ENCODE peak calls at places on chromosomes 5 and 9, in six cellular contexts. R is spleen; Z is CD8-positive, alpha-beta memory T cell; S is psoas muscle; A is GM23248; U is K562. G is an unnamed sample. For H3K4me1, the result is how much of the 10 kb centered on the place peaks cover.

GRCh38 chr9:114919611-114920010 is 10.8 kb downstream of the TNFSF8 start:
- DNase-seq in U (no peak), S (no peak), Z (no peak), R (no peak), A (no peak), G (no peak)

GRCh38 chr9:33329996-33330395 is 39.7 kb downstream of the NFX1 start:
- DNase-seq in Z (no peak), A (peak), U (no peak), S (no peak), R (no peak), G (no peak)

GRCh38 chr5:43711496-43711895 is 108.5 kb downstream of the NNT start:
- DNase-seq in R (no peak), U (no peak), Z (no peak), S (no peak), A (peak), G (no peak)

GRCh38 chr9:132350861-132351315 is 3.9 kb downstream of the SETX start:
- DNase-seq in R (no peak), U (no peak), A (peak), S (no peak), Z (peak), G (no peak)

GRCh38 chr5:72955143-72955767 is 586 bp upstream of the FCHO2 start:
- DNase-seq in U (peak), Z (no peak), S (peak), R (no peak), A (no peak), G (no peak)

GRCh38 chr9:24487946-24488345 is 57.8 kb downstream of the IZUMO3 start:
- DNase-seq in S (no peak), Z (no peak), A (no peak), R (no peak), U (no peak), G (no peak)

GRCh38 chr5:1724822-1725602 is 74.6 kb downstream of the MRPL36 start:
- DNase-seq in U (peak), S (no peak), Z (no peak), R (no peak), A (no peak), G (no peak)

GRCh38 chr9:18493361-18494015 is 19.5 kb downstream of the ADAMTSL1 start:
- DNase-seq in Z (no peak), U (no peak), S (no peak), A (peak), R (no peak), G (no peak)

GRCh38 chr9:99811598-99812383 is 9.9 kb upstream of the NR4A3 start:
- DNase-seq in Z (no peak), S (no peak), U (no peak), A (no peak), R (no peak), G (no peak)

GRCh38 chr9:86846679-86847078 is 100.6 kb downstream of the GAS1 start:
- DNase-seq in Z (no peak), A (peak), R (no peak), U (no peak), S (no peak), G (no peak)

GRCh38 chr9:128917151-128917849 is 3.5 kb upstream of the PHYHD1 start:
- DNase-seq in R (no peak), Z (no peak), U (no peak), A (peak), S (peak), G (peak)

GRCh38 chr5:161400583-161400982 is 145.9 kb downstream of the GABRB2 start:
- DNase-seq in A (no peak), S (no peak), R (no peak), U (no peak), Z (no peak), G (no peak)

GRCh38 chr9:95350266-95350665 is 32.8 kb upstream of the FANCC start:
- DNase-seq in U (no peak), A (no peak), Z (no peak), R (no peak), S (no peak), G (no peak)

GRCh38 chr9:98851730-98852462 is 44.4 kb downstream of the GALNT12 start:
- DNase-seq in A (no peak), U (no peak), S (no peak), Z (no peak), R (no peak), G (no peak)

GRCh38 chr9:22079873-22080341 is 70.8 kb upstream of the CDKN2B start:
- DNase-seq in S (no peak), Z (peak), A (peak), U (no peak), R (no peak), G (no peak)

GRCh38 chr9:109122726-109123621 is 3.2 kb upstream of the TMEM245 start:
- DNase-seq in R (no peak), Z (no peak), A (no peak), S (no peak), U (no peak), G (no peak)

GRCh38 chr9:122370869-122371467 is at the start of gene PTGS1:
- DNase-seq in A (peak), R (peak), Z (no peak), S (peak), U (peak), G (no peak)

GRCh38 chr9:116450378-116451139 is 236.5 kb upstream of the TRIM32 start:
- DNase-seq in A (peak), R (no peak), Z (no peak), U (no peak), S (no peak), G (no peak)

GRCh38 chr9:78601957-78602565 is 305.1 kb downstream of the PSAT1 start:
- DNase-seq in R (no peak), Z (no peak), S (no peak), U (peak), A (peak), G (no peak)

GRCh38 chr9:33230756-33231691 is 8.9 kb upstream of the SPINK4 start:
- DNase-seq in S (no peak), Z (no peak), A (no peak), U (no peak), R (no peak), G (no peak)

GRCh38 chr5:172840077-172840777 is 6.2 kb downstream of the ERGIC1 start:
- DNase-seq in U (no peak), A (peak), S (no peak), R (peak), Z (no peak), G (no peak)

GRCh38 chr5:120457839-120458507 is 6.1 kb upstream of the PRR16 start:
- DNase-seq in S (peak), A (peak), Z (peak), U (no peak), R (peak), G (peak)

GRCh38 chr5:147057051-147057450 is 177.8 kb upstream of the STK32A start:
- DNase-seq in S (no peak), A (no peak), Z (no peak), U (no peak), R (no peak), G (no peak)

GRCh38 chr5:154199263-154199662 is 8.7 kb downstream of the GALNT10 start:
- DNase-seq in R (no peak), A (no peak), Z (no peak), U (peak), S (no peak), G (no peak)

GRCh38 chr9:69171049-69171448 is 3.0 kb upstream of the TJP2 start:
- DNase-seq in A (peak), U (no peak), R (no peak), S (no peak), Z (no peak), G (no peak)

GRCh38 chr9:131739988-131740648 is at the start of gene RAPGEF1:
- DNase-seq in U (peak), A (peak), Z (peak), R (peak), S (peak), G (peak)

GRCh38 chr5:74070766-74071165 is 444.8 kb downstream of the ARHGEF28 start:
- DNase-seq in S (no peak), R (no peak), Z (no peak), U (no peak), A (no peak), G (no peak)

GRCh38 chr9:126160067-126160853 is 166.4 kb upstream of the MVB12B start:
- DNase-seq in R (peak), S (no peak), A (no peak), Z (no peak), U (no peak), G (no peak)

GRCh38 chr9:113187935-113188595 is 33.0 kb downstream of the FKBP15 start:
- DNase-seq in R (peak), A (peak), S (peak), Z (no peak), U (no peak), G (no peak)

GRCh38 chr5:119411935-119412623 is 40.2 kb upstream of the HSD17B4 start:
- DNase-seq in A (peak), U (peak), R (no peak), Z (peak), S (peak), G (peak)

GRCh38 chr5:53095931-53096525 is 13.5 kb downstream of the MOCS2 start:
- DNase-seq in S (peak), Z (peak), R (no peak), A (peak), U (peak), G (no peak)

GRCh38 chr9:134388976-134389375 is 62.7 kb downstream of the RXRA start:
- DNase-seq in A (no peak), U (no peak), Z (no peak), R (no peak), S (no peak), G (no peak)

GRCh38 chr5:127010362-127010761 is 20.0 kb downstream of the MARCHF3 start:
- DNase-seq in S (no peak), R (no peak), Z (no peak), U (no peak), A (peak), G (no peak)

GRCh38 chr5:36073595-36074216 is 7.0 kb upstream of the UGT3A2 start:
- DNase-seq in A (peak), R (no peak), U (no peak), Z (no peak), S (no peak), G (no peak)
- H3K4me1 ChIP-seq in A (under half), R (under half), U (under half), Z (under half), S (under half), G (under half)

GRCh38 chr5:36417668-36418067 is 116.0 kb upstream of the RANBP3L start:
- DNase-seq in Z (no peak), R (no peak), A (no peak), S (no peak), U (no peak), G (no peak)
- H3K4me1 ChIP-seq in Z (under half), R (under half), A (under half), S (under half), U (under half), G (under half)

GRCh38 chr9:136945333-136946227 is 537 bp downstream of the C8G start:
- DNase-seq in R (peak), U (no peak), Z (no peak), S (peak), A (no peak), G (peak)
- H3K4me1 ChIP-seq in R (half or more), U (half or more), Z (under half), S (under half), A (under half), G (under half)

GRCh38 chr5:128174951-128175350 is 91.4 kb downstream of the SLC12A2 start:
- DNase-seq in A (peak), Z (no peak), R (no peak), U (no peak), S (no peak), G (no peak)

GRCh38 chr5:128163991-128164390 is 80.4 kb downstream of the SLC12A2 start:
- DNase-seq in Z (no peak), U (no peak), S (no peak), A (peak), R (no peak), G (no peak)

GRCh38 chr5:128172102-128172501 is 88.5 kb downstream of the SLC12A2 start:
- DNase-seq in S (no peak), U (no peak), R (no peak), Z (no peak), A (no peak), G (no peak)

GRCh38 chr5:128169369-128170017 is 85.9 kb downstream of the SLC12A2 start:
- DNase-seq in U (no peak), A (no peak), Z (no peak), S (no peak), R (no peak), G (no peak)
- H3K4me1 ChIP-seq in U (under half), A (under half), Z (under half), S (under half), R (under half), G (under half)

GRCh38 chr5:132203916-132204315 is 23.7 kb downstream of the P4HA2 start:
- DNase-seq in U (no peak), Z (no peak), S (no peak), R (no peak), A (no peak), G (no peak)

GRCh38 chr5:132205385-132206125 is 22.1 kb downstream of the P4HA2 start:
- DNase-seq in R (no peak), S (no peak), A (no peak), Z (no peak), U (no peak), G (no peak)

GRCh38 chr5:132203464-132203818 is 24.2 kb downstream of the P4HA2 start:
- DNase-seq in U (no peak), R (no peak), S (no peak), A (peak), Z (no peak), G (no peak)

GRCh38 chr5:132204736-132205135 is 22.9 kb downstream of the P4HA2 start:
- DNase-seq in R (no peak), S (no peak), A (no peak), Z (no peak), U (no peak), G (no peak)

GRCh38 chr5:132204330-132204729 is 23.3 kb downstream of the P4HA2 start:
- DNase-seq in U (no peak), Z (no peak), A (no peak), S (no peak), R (no peak), G (no peak)
- H3K4me1 ChIP-seq in U (under half), Z (under half), A (under half), S (under half), R (under half), G (half or more)

GRCh38 chr5:138900281-138900965 is 25.3 kb upstream of the LRRTM2 start:
- DNase-seq in U (no peak), Z (no peak), R (no peak), A (peak), S (no peak), G (no peak)
- H3K4me1 ChIP-seq in U (under half), Z (under half), R (under half), A (under half), S (under half), G (under half)

GRCh38 chr9:121184463-121184862 is 17.2 kb downstream of the RAB14 start:
- DNase-seq in A (no peak), U (no peak), S (no peak), Z (no peak), R (no peak), G (no peak)

GRCh38 chr9:121185178-121185745 is 16.4 kb downstream of the RAB14 start:
- DNase-seq in S (no peak), Z (no peak), U (no peak), R (no peak), A (no peak), G (no peak)

GRCh38 chr9:121183666-121184423 is 17.8 kb downstream of the RAB14 start:
- DNase-seq in Z (no peak), U (no peak), R (no peak), A (no peak), S (no peak), G (no peak)

GRCh38 chr9:121182437-121182836 is 19.2 kb downstream of the RAB14 start:
- DNase-seq in R (no peak), Z (no peak), A (no peak), U (no peak), S (no peak), G (no peak)

DNA sequence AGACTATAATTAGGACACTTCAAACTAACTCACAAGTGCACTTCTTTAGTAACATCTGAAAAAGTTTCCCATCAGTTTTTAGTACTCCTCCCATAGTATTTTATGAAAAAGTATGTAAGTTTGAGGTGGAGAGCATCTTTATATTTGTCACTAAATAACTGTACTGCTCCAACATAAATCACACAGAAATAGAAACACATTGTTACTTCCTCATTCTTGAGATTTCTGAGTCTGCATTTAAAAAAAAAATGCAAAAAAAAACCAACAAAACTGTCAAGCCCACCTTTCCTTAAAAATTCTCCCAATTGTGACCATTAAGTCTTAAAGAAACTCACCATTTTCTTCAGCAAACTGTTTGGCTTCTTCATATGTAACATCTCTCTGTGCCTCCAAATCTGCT is 18.7 kb downstream of the RAB14 start:
- DNase-seq in A (no peak), U (no peak), S (no peak), Z (no peak), R (no peak), G (no peak)
- H3K4me1 ChIP-seq in A (under half), U (under half), S (under half), Z (under half), R (under half), G (half or more)

G was measured in pancreas.